ENCODE peak calls at places on chromosome 11, in four cellular contexts. N, R, Y and W are unnamed samples.

GRCh38 chr11:46643986-46644385 is 26.6 kb downstream of the ATG13 start:
- DNase-seq in N (no peak), R (no peak), Y (peak), W (no peak)

GRCh38 chr11:87366766-87367405 is 329.2 kb downstream of the TMEM135 start:
- DNase-seq in R (no peak), N (no peak), Y (no peak), W (no peak)

GRCh38 chr11:77046060-77046501 is 11.9 kb downstream of the B3GNT6 start:
- DNase-seq in Y (peak), R (no peak), N (peak), W (no peak)

GRCh38 chr11:106786251-106786650 is 232.0 kb downstream of the GUCY1A2 start:
- DNase-seq in R (no peak), N (no peak), Y (no peak), W (no peak)

GRCh38 chr11:72820439-72821139 is 6.4 kb downstream of the ATG16L2 start:
- DNase-seq in R (no peak), N (no peak), Y (no peak), W (no peak)

GRCh38 chr11:18463439-18463838 is 7.8 kb downstream of the LDHAL6A start:
- DNase-seq in N (no peak), Y (no peak), R (no peak), W (no peak)

GRCh38 chr11:112785104-112785503 is 176.1 kb upstream of the NCAM1 start:
- DNase-seq in Y (no peak), N (no peak), R (no peak), W (no peak)

GRCh38 chr11:122981388-122982264 is at the start of gene BSX:
- DNase-seq in N (peak), Y (peak), R (no peak), W (peak)

GRCh38 chr11:117876341-117877119 is at the start of gene FXYD6:
- DNase-seq in N (no peak), R (no peak), Y (peak), W (no peak)

GRCh38 chr11:126588630-126589491 is 233.4 kb downstream of the ST3GAL4 start:
- DNase-seq in Y (no peak), N (no peak), R (no peak), W (no peak)

GRCh38 chr11:67616431-67617242 is 9.9 kb downstream of the NDUFV1 start:
- DNase-seq in Y (no peak), R (no peak), N (no peak), W (no peak)

GRCh38 chr11:112277029-112277428 is 16.4 kb upstream of the PLET1 start:
- DNase-seq in R (no peak), Y (no peak), N (no peak), W (no peak)

GRCh38 chr11:28919194-28919593 is 811.0 kb downstream of the METTL15 start:
- DNase-seq in R (no peak), Y (no peak), N (no peak), W (no peak)